ENCODE peak calls at places on chromosome 3, in six cellular contexts. F is ELF-1; E is stimulated activated CD8-positive, alpha-beta memory T cell treated with anti-CD3 and anti-CD28 coated beads, Interleukin-4, amount 100 ng/mL, for 48 hours; V is nephron progenitor cell; Y is CD4-positive, alpha-beta memory T cell; D is MCF 10A. P is an unnamed sample.

GRCh38 chr3:27556854-27557253 is 72.7 kb upstream of the SLC4A7 start:
- DNase-seq in F (no peak), E (no peak), V (no peak), Y (no peak), D (no peak), P (peak)

GRCh38 chr3:81643721-81644120 is 117.7 kb downstream of the GBE1 start:
- DNase-seq in F (no peak), E (no peak), V (no peak), Y (no peak), D (peak), P (peak)

GRCh38 chr3:149278911-149279310 is 54.5 kb downstream of the TM4SF18 start:
- DNase-seq in F (no peak), E (no peak), V (no peak), Y (no peak), D (no peak), P (no peak)

GRCh38 chr3:191775451-191776233 is 314.7 kb downstream of the PYDC2 start:
- DNase-seq in F (no peak), E (no peak), V (no peak), Y (no peak), D (peak), P (peak)

GRCh38 chr3:50472958-50473357 is 30.5 kb downstream of the CACNA2D2 start:
- DNase-seq in F (no peak), E (peak), V (no peak), Y (peak), D (no peak), P (no peak)

GRCh38 chr3:21294768-21295167 is 456.2 kb downstream of the ZNF385D start:
- DNase-seq in F (no peak), E (no peak), V (no peak), Y (no peak), D (no peak), P (peak)

GRCh38 chr3:127949446-127949845 is 34.4 kb downstream of the KBTBD12 start:
- DNase-seq in F (no peak), E (no peak), V (no peak), Y (no peak), D (no peak), P (no peak)

GRCh38 chr3:155572085-155572484 is 172.8 kb downstream of the PLCH1 start:
- DNase-seq in F (no peak), E (no peak), V (no peak), Y (no peak), D (peak), P (no peak)

GRCh38 chr3:107598926-107599754 is 76.4 kb downstream of the BBX start:
- DNase-seq in F (peak), E (peak), V (peak), Y (peak), D (peak), P (peak)

GRCh38 chr3:14863324-14864100 is 44.8 kb downstream of the FGD5 start:
- DNase-seq in F (peak), E (no peak), V (no peak), Y (no peak), D (no peak), P (no peak)